ENCODE peak calls at places on chromosomes 3 and 15, in four cellular contexts. J is fibroblast of lung, L is EL, P is Panc1. R is an unnamed sample.

GRCh38 chr15:66027268-66027806 is 158.0 kb downstream of the RAB11A start:
- DNase-seq in J (peak), L (peak), P (no peak), R (no peak)

GRCh38 chr3:72242326-72242725 is 457.4 kb upstream of the PROK2 start:
- DNase-seq in J (no peak), L (no peak), P (no peak), R (no peak)

GRCh38 chr15:75455982-75456531 is 4.6 kb upstream of the SIN3A start:
- DNase-seq in J (peak), L (peak), P (no peak), R (no peak)

GRCh38 chr15:42494998-42495360 is 455 bp upstream of the SNAP23 start:
- DNase-seq in J (peak), L (peak), P (no peak), R (no peak)

GRCh38 chr3:61315874-61316273 is 64.6 kb upstream of the FHIT start:
- DNase-seq in J (peak), L (no peak), P (no peak), R (no peak)

GRCh38 chr15:59819047-59819446 is 129.9 kb upstream of the BNIP2 start:
- DNase-seq in J (no peak), L (no peak), P (no peak), R (no peak)

GRCh38 chr3:141789281-141789680 is 26.1 kb downstream of the GRK7 start:
- DNase-seq in J (no peak), L (no peak), P (no peak), R (no peak)

GRCh38 chr3:142888099-142888483 is 792 bp downstream of the PCOLCE2 start:
- DNase-seq in J (no peak), L (no peak), P (no peak), R (no peak)

GRCh38 chr3:129313415-129313982 is 34.8 kb downstream of the HMCES start:
- DNase-seq in J (no peak), L (no peak), P (no peak), R (no peak)

GRCh38 chr3:11624161-11624560 is 19.6 kb downstream of the VGLL4 start:
- DNase-seq in J (no peak), L (no peak), P (no peak), R (no peak)

GRCh38 chr3:45978348-45978747 is 17.3 kb downstream of the FYCO1 start:
- DNase-seq in J (no peak), L (no peak), P (no peak), R (no peak)

GRCh38 chr15:50685191-50685975 is 1.2 kb downstream of the TRPM7 start:
- DNase-seq in J (peak), L (no peak), P (no peak), R (no peak)

GRCh38 chr3:149085828-149086231 is 503 bp downstream of the HLTF start:
- DNase-seq in J (peak), L (peak), P (peak), R (no peak)

GRCh38 chr3:183560607-183561006 is 5.1 kb upstream of the KLHL6 start:
- DNase-seq in J (no peak), L (no peak), P (no peak), R (no peak)

GRCh38 chr3:27685474-27685873 is 36.6 kb downstream of the EOMES start:
- DNase-seq in J (no peak), L (no peak), P (no peak), R (no peak)

GRCh38 chr3:87367752-87368151 is 91.4 kb upstream of the POU1F1 start:
- DNase-seq in J (peak), L (no peak), P (no peak), R (no peak)

GRCh38 chr3:134765468-134765867 is 29.6 kb upstream of the EPHB1 start:
- DNase-seq in J (no peak), L (no peak), P (no peak), R (no peak)

GRCh38 chr3:144499346-144499745 is 527.7 kb downstream of the DIPK2A start:
- DNase-seq in J (no peak), L (no peak), P (no peak), R (peak)

GRCh38 chr3:11671648-11672100 is 28.0 kb upstream of the VGLL4 start:
- DNase-seq in J (peak), L (peak), P (no peak), R (no peak)

GRCh38 chr15:59160880-59161593 is 45.6 kb upstream of the LDHAL6B start:
- DNase-seq in J (no peak), L (no peak), P (peak), R (no peak)

GRCh38 chr3:100496711-100497261 is 4.4 kb downstream of the TMEM45A start:
- DNase-seq in J (peak), L (peak), P (no peak), R (no peak)

GRCh38 chr3:46270474-46270873 is 28.2 kb downstream of the CCR3 start:
- DNase-seq in J (no peak), L (no peak), P (no peak), R (no peak)

GRCh38 chr3:126925411-126926171 is 57.3 kb upstream of the PLXNA1 start:
- DNase-seq in J (peak), L (no peak), P (no peak), R (no peak)

GRCh38 chr3:150363420-150363819 is 44.7 kb upstream of the TSC22D2 start:
- DNase-seq in J (no peak), L (no peak), P (no peak), R (no peak)

GRCh38 chr3:149266733-149267132 is 45.1 kb upstream of the CP start:
- DNase-seq in J (no peak), L (peak), P (no peak), R (no peak)

GRCh38 chr3:131350506-131350905 is 31.1 kb upstream of the NUDT16 start:
- DNase-seq in J (peak), L (peak), P (no peak), R (no peak)

GRCh38 chr15:43509923-43510229 is 7.5 kb upstream of the MAP1A start:
- DNase-seq in J (peak), L (no peak), P (no peak), R (no peak)

GRCh38 chr15:31302778-31303433 is 23.7 kb upstream of the KLF13 start:
- DNase-seq in J (no peak), L (no peak), P (no peak), R (no peak)

GRCh38 chr15:68560501-68561113 is 18.2 kb upstream of the CORO2B start:
- DNase-seq in J (no peak), L (no peak), P (no peak), R (no peak)

GRCh38 chr3:79767194-79767952 is 425 bp downstream of the ROBO1 start:
- DNase-seq in J (peak), L (no peak), P (no peak), R (no peak)

GRCh38 chr15:96351801-96352593 is 21.5 kb downstream of the NR2F2 start:
- DNase-seq in J (peak), L (no peak), P (no peak), R (no peak)

GRCh38 chr3:127940116-127940515 is 25.1 kb downstream of the KBTBD12 start:
- DNase-seq in J (no peak), L (no peak), P (no peak), R (no peak)

GRCh38 chr3:55297235-55297634 is 189.9 kb downstream of the WNT5A start:
- DNase-seq in J (no peak), L (no peak), P (no peak), R (no peak)

GRCh38 chr3:111706527-111706926 is 111.4 kb upstream of the ZBED2 start:
- DNase-seq in J (no peak), L (no peak), P (no peak), R (no peak)

GRCh38 chr3:43215138-43215537 is 71.2 kb upstream of the SNRK start:
- DNase-seq in J (no peak), L (no peak), P (no peak), R (no peak)

GRCh38 chr3:123986427-123986826 is 5.5 kb downstream of the ROPN1 start:
- DNase-seq in J (no peak), L (no peak), P (no peak), R (no peak)